ENCODE peak calls at places on chromosomes 4 and X, in four cellular contexts. O is GM13977; K is activated T-helper 1 cell treated with anti-CD3 and anti-CD28 coated beads, Interleukin-2, amount 50 U/mL, for 16 hours; R is posterior cingulate gyrus. C is an unnamed sample.
A peak's percentile ranks its signal among the peaks of the same experiment; 100 is the strongest.

GRCh38 chr4:79213702-79214101 is 112.2 kb downstream of the NAA11 start:
- DNase-seq in O (no peak), K (no peak), R (no peak), C (no peak)

GRCh38 chr4:15164571-15164970 is 162.3 kb downstream of the CPEB2 start:
- DNase-seq in O (no peak), K (no peak), R (no peak), C (no peak)

GRCh38 chr4:52577285-52577968 is 81.7 kb downstream of the USP46 start:
- DNase-seq in O (no peak), K (no peak), R (no peak), C (no peak)

GRCh38 chrX:109270580-109271484 is 211.1 kb downstream of the GUCY2F start:
- DNase-seq in O (peak; percentile 24), K (peak; percentile 3), R (no peak), C (no peak)

GRCh38 chrX:13029341-13029740 is 15.1 kb downstream of the FAM9C start:
- DNase-seq in O (no peak), K (no peak), R (no peak), C (no peak)

GRCh38 chrX:103845165-103845653 is 13.2 kb upstream of the RAB9B start:
- DNase-seq in O (peak; percentile 36), K (peak; percentile 6), R (no peak), C (no peak)

GRCh38 chr4:104302731-104303130 is 192.0 kb downstream of the CXXC4 start:
- DNase-seq in O (no peak), K (no peak), R (no peak), C (no peak)

GRCh38 chr4:184163813-184164212 is 53.9 kb downstream of the ENPP6 start:
- DNase-seq in O (no peak), K (no peak), R (peak; percentile 60), C (peak; percentile 55)

GRCh38 chr4:5824635-5825034 is 68.3 kb downstream of the CRMP1 start:
- DNase-seq in O (peak; percentile 47), K (no peak), R (no peak), C (no peak)

GRCh38 chrX:67614414-67614813 is 70.6 kb downstream of the AR start:
- DNase-seq in O (no peak), K (no peak), R (no peak), C (no peak)

GRCh38 chr4:4693258-4693657 is 151.4 kb upstream of the STX18 start:
- DNase-seq in O (peak; percentile 35), K (no peak), R (no peak), C (no peak)